ENCODE peak calls at places on chromosomes 3 and 15, in six cellular contexts. L is WTC11, T is heart right ventricle, G is fibroblast of the aortic adventitia, P is psoas muscle, D is adrenal gland. U is an unnamed sample.
A peak's percentile ranks its signal among the peaks of the same experiment; 100 is the strongest.

GRCh38 chr3:52123106-52123708 is 31.0 kb downstream of the POC1A start:
- DNase-seq in L (peak; percentile 84), T (peak; percentile 77), G (peak; percentile 68), P (peak; percentile 67), D (peak; percentile 77), U (peak; percentile 92)

GRCh38 chr3:107208100-107208499 is 169.1 kb upstream of the CCDC54 start:
- DNase-seq in L (no peak), T (peak; percentile 81), G (peak; percentile 99), P (no peak), D (peak; percentile 56), U (no peak)

GRCh38 chr15:33137101-33137500 is 57.4 kb downstream of the FMN1 start:
- DNase-seq in L (no peak), T (no peak), G (no peak), P (no peak), D (no peak), U (no peak)

GRCh38 chr3:50675179-50676030 is 678 bp downstream of the DOCK3 start:
- DNase-seq in L (peak; percentile 86), T (peak; percentile 49), G (no peak), P (peak; percentile 33), D (peak; percentile 34), U (no peak)

GRCh38 chr15:43828061-43828657 is 1.4 kb downstream of the WDR76 start:
- DNase-seq in L (no peak), T (no peak), G (peak; percentile 25), P (no peak), D (no peak), U (peak; percentile 13)

GRCh38 chr3:9725775-9726174 is 5.8 kb upstream of the BRPF1 start:
- DNase-seq in L (no peak), T (no peak), G (no peak), P (no peak), D (no peak), U (no peak)

GRCh38 chr3:9810357-9810726 is 280 bp downstream of the TTLL3 start:
- DNase-seq in L (peak; percentile 33), T (peak; percentile 18), G (peak; percentile 19), P (no peak), D (no peak), U (no peak)

GRCh38 chr15:33256874-33257273 is 53.9 kb upstream of the RYR3 start:
- DNase-seq in L (peak; percentile 36), T (no peak), G (no peak), P (no peak), D (no peak), U (no peak)

GRCh38 chr3:126100216-126100615 is 16.3 kb upstream of the SLC41A3 start:
- DNase-seq in L (no peak), T (no peak), G (no peak), P (no peak), D (no peak), U (no peak)

GRCh38 chr15:23497710-23498111 is 50.7 kb upstream of the GOLGA6L2 start:
- DNase-seq in L (no peak), T (no peak), G (no peak), P (no peak), D (no peak), U (no peak)

GRCh38 chr3:171349392-171349791 is 110.8 kb downstream of the TNIK start:
- DNase-seq in L (no peak), T (no peak), G (no peak), P (no peak), D (no peak), U (no peak)

GRCh38 chr15:48017747-48018146 is 103.0 kb upstream of the SLC24A5 start:
- DNase-seq in L (no peak), T (no peak), G (no peak), P (no peak), D (no peak), U (no peak)

GRCh38 chr3:34106879-34107278 is 308.4 kb downstream of the PDCD6IP start:
- DNase-seq in L (peak; percentile 61), T (no peak), G (no peak), P (no peak), D (no peak), U (no peak)

GRCh38 chr3:194275721-194276120 is 75.4 kb downstream of the CPN2 start:
- DNase-seq in L (peak; percentile 6), T (no peak), G (no peak), P (no peak), D (peak; percentile 21), U (no peak)

GRCh38 chr3:64539451-64540196 is 148.2 kb downstream of the ADAMTS9 start:
- DNase-seq in L (no peak), T (peak; percentile 69), G (peak; percentile 86), P (peak; percentile 36), D (no peak), U (no peak)

DNA sequence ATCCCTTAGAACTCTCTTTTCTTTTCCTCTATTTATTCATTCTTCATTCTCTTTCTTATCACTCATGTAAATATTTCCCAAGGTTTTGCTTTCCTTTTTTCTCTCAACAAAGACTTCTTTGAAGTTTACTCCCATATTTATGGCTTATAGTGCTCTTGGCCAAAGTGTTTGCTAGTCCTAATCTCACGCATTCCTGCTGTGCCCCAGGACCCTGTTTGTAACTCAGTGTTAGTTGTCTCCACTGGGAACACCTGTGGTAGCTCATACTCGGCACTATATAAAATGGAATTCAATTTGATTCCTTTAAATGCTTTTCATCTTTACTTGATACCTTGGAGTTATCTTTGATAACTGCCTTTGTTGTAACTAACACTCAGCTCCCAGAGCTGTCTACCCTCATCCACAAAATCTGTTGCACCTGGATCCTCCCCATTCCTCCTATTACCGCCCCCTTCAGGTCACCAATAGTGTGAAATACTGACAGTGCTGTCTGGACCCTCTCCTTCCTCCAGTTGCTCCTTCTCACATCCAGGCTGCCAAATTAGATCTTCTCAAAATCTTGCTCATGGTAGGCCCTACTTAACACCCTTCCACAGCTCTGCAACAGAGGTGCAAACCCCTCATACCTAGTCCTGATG is 76.8 kb downstream of the TIGIT start:
- DNase-seq in L (peak; percentile 44), T (no peak), G (no peak), P (no peak), D (no peak), U (no peak)
- TF ChIP-seq CTCF in L (peak; percentile 62), T (no peak), G (peak; percentile 18), P (no peak), D (no peak), U (no peak)

GRCh38 chr15:90892498-90893174 is 8.3 kb downstream of the FES start:
- DNase-seq in L (no peak), T (no peak), G (no peak), P (no peak), D (no peak), U (no peak)

GRCh38 chr15:90895571-90896117 is 7.5 kb upstream of the MAN2A2 start:
- DNase-seq in L (no peak), T (no peak), G (no peak), P (no peak), D (peak; percentile 80), U (no peak)

GRCh38 chr15:90891346-90891949 is 7.1 kb downstream of the FES start:
- DNase-seq in L (no peak), T (no peak), G (no peak), P (no peak), D (no peak), U (no peak)

GRCh38 chr15:90892023-90892422 is 7.7 kb downstream of the FES start:
- DNase-seq in L (no peak), T (no peak), G (no peak), P (no peak), D (no peak), U (no peak)

GRCh38 chr15:90893175-90894090 is 9.1 kb downstream of the FES start:
- DNase-seq in L (no peak), T (no peak), G (no peak), P (no peak), D (no peak), U (no peak)
- TF ChIP-seq CTCF in L (no peak), T (no peak), G (no peak), P (no peak), D (no peak), U (no peak)

GRCh38 chr3:70926835-70927234 is 614.4 kb upstream of the MDFIC2 start:
- DNase-seq in L (no peak), T (no peak), G (no peak), P (no peak), D (no peak), U (no peak)
- TF ChIP-seq CTCF in L (no peak), T (no peak), G (no peak), P (no peak), D (no peak), U (no peak)

GRCh38 chr3:157159037-157159761 is 748 bp downstream of the CCNL1 start:
- DNase-seq in L (peak; percentile 65), T (peak; percentile 62), G (peak; percentile 63), P (peak; percentile 71), D (peak; percentile 69), U (peak; percentile 89)
- TF ChIP-seq CTCF in L (no peak), T (no peak), G (peak; percentile 17), P (peak; percentile 15), D (no peak), U (peak; percentile 27)

U was measured in osteocyte.